ENCODE peak calls at places on chromosomes 16 and 17, in seven cellular contexts. U is heart left ventricle, X is neuronal stem cell, V is mesenchymal stem cell, D is colonic mucosa, H is OCI-LY7, L is hepatocyte. T is an unnamed sample. For H3K36me3, the result is how much of the 10 kb centered on the place peaks cover.

GRCh38 chr17:16975266-16975651 is 3.3 kb upstream of the TNFRSF13B start:
- DNase-seq in L (no peak), H (peak), U (no peak), D (no peak), X (no peak), V (no peak), T (no peak)

GRCh38 chr17:1979182-1979980 is 45.8 kb downstream of the RTN4RL1 start:
- DNase-seq in H (no peak), V (no peak), D (no peak), L (no peak), U (no peak), X (no peak), T (no peak)

GRCh38 chr16:50664270-50664669 is 16.8 kb downstream of the SNX20 start:
- DNase-seq in U (no peak), V (no peak), D (no peak), L (no peak), X (no peak), H (no peak), T (no peak)

GRCh38 chr17:280901-281300 is 71.7 kb downstream of the RPH3AL start:
- DNase-seq in H (no peak), X (no peak), D (peak), V (no peak), U (peak), L (no peak), T (no peak)

GRCh38 chr17:36132421-36132831 is 28.8 kb downstream of the CCL4 start:
- DNase-seq in L (no peak), V (no peak), H (no peak), X (no peak), U (no peak), D (no peak), T (no peak)

GRCh38 chr17:82849076-82849945 is 9.5 kb upstream of the ZNF750 start:
- DNase-seq in L (no peak), V (no peak), D (no peak), U (no peak), H (no peak), X (no peak), T (no peak)

GRCh38 chr17:5804226-5804625 is 219.9 kb upstream of the NLRP1 start:
- DNase-seq in H (no peak), X (no peak), L (no peak), U (no peak), V (no peak), D (no peak), T (no peak)

GRCh38 chr16:20675488-20676267 is 21.8 kb downstream of the ACSM1 start:
- DNase-seq in U (no peak), V (no peak), H (no peak), X (no peak), D (peak), L (peak), T (peak)

GRCh38 chr16:11319529-11320146 is 25.6 kb upstream of the RMI2 start:
- DNase-seq in D (no peak), L (no peak), H (peak), X (no peak), V (no peak), U (no peak), T (no peak)

GRCh38 chr16:86986809-86987487 is 330.2 kb downstream of the C16orf95 start:
- DNase-seq in D (no peak), X (no peak), U (no peak), H (no peak), L (no peak), V (no peak), T (no peak)

GRCh38 chr17:68832140-68832871 is 122.9 kb downstream of the ABCA8 start:
- DNase-seq in L (no peak), X (no peak), D (peak), U (peak), H (no peak), V (no peak), T (no peak)

GRCh38 chr17:44881145-44881544 is 18.1 kb downstream of the EFTUD2 start:
- DNase-seq in H (no peak), V (no peak), L (no peak), D (no peak), X (no peak), U (no peak), T (no peak)

GRCh38 chr17:44872131-44872768 is 24.6 kb downstream of the HIGD1B start:
- DNase-seq in X (no peak), D (no peak), H (no peak), L (no peak), U (no peak), V (no peak), T (no peak)

GRCh38 chr17:44878627-44879221 is 20.5 kb downstream of the EFTUD2 start:
- DNase-seq in U (no peak), X (no peak), H (peak), V (peak), D (peak), L (peak), T (peak)

GRCh38 chr17:44875761-44876160 is 23.5 kb downstream of the EFTUD2 start:
- DNase-seq in V (no peak), U (no peak), X (no peak), H (no peak), D (no peak), L (no peak), T (no peak)

DNA sequence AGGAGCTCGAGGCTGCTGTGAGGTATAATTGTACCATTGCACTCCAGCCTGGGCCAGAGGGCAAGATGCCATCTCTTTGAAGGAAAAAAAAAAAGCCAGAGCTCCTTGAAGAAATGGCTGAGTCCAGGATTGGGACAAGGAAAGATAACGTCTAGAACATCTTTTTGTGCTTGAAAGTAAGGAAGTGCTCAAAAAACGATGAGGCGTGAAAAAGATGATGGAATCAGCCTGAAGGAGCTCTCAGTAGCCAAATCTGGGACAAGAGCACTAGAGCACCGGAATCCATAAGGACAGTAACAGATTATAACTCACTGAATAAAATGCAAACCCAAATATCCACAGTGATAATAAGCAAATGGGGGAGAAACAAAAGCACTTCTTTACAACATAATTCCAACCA is 22.1 kb downstream of the EFTUD2 start:
- DNase-seq in V (no peak), D (no peak), H (no peak), U (no peak), X (no peak), L (no peak), T (no peak)
- H3K36me3 ChIP-seq in V (half or more), D (under half), H (half or more), U (under half), X (half or more), L (under half), T (half or more)

DNA sequence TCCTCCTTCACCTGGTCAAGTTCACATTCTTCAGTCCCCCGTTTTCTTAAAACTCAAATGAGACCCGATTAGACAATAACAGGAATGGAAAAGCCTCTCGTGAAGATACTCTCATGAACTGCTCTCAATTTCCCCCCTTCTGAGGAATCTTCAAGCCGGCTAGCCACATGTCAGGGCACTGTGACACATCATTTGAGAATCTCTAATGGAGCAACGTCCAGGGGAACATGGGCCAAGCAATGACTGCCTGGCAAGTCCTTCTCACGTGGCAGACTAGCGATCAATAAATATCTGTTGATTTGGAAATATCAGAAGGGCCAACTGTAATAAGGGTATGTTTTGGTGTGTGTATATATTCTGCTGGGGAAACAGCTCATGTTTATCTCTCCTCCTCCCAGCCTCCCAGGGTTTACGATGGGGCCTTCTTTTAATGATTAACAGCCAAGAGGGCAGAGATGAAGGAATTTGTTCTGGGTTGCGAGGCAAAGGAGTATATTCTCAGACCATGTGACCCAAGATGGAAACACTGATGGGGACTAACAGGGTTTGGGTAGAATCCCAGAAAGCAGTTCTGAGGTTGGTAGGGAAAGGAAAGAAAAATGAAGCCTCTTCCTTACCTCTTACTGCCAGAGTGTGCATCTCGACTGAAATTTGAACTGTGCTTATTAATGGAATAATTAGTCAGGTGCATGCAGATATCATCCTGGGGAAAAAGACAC is 21.4 kb downstream of the TTLL6 start:
- DNase-seq in X (no peak), D (peak), H (no peak), V (peak), L (peak), U (no peak), T (no peak)
- H3K27ac ChIP-seq in X (no peak), D (peak), H (no peak), V (peak), L (peak), U (no peak), T (no peak)

DNA sequence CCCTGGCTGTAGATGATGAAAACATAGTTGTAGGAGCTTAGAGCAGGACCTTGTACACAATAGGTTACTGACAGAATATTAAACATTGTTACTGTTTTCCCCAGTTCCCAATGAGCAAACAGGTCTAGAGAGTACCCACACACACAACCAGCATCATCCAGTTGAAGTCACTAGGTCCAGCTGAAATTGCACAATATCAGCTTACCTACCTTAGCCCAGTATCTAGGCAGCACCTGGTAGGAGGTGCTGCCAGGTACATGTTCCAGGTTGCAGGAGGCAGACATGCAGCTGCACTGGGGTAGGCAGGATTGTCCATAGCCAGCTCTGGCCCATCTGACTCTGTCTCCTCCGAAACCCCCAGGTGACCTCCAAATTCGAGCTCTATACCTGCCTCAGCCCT is 1.5 kb upstream of the SYCE1L start:
- DNase-seq in V (no peak), U (no peak), H (no peak), D (no peak), L (no peak), X (no peak), T (no peak)
- H3K36me3 ChIP-seq in V (half or more), U (under half), H (half or more), D (under half), L (under half), X (half or more), T (half or more)

GRCh38 chr17:3808701-3809100 is 7.7 kb upstream of the ITGAE start:
- DNase-seq in V (no peak), D (no peak), U (no peak), H (no peak), X (no peak), L (no peak), T (no peak)
- H3K27ac ChIP-seq in V (no peak), D (no peak), U (no peak), H (no peak), X (no peak), L (no peak), T (no peak)

GRCh38 chr16:2770057-2770780 is 6.9 kb downstream of the ELOB start:
- DNase-seq in H (no peak), X (no peak), V (no peak), L (no peak), U (no peak), D (no peak), T (no peak)

GRCh38 chr16:2769100-2769529 is 8.0 kb downstream of the ELOB start:
- DNase-seq in X (no peak), V (no peak), H (no peak), D (no peak), U (no peak), L (no peak), T (no peak)

GRCh38 chr16:2770781-2771111 is 6.3 kb downstream of the ELOB start:
- DNase-seq in U (no peak), H (no peak), D (no peak), L (no peak), V (no peak), X (no peak), T (no peak)

GRCh38 chr16:2768403-2769089 is 8.5 kb downstream of the ELOB start:
- DNase-seq in X (no peak), V (no peak), H (no peak), D (no peak), U (no peak), L (no peak), T (no peak)

DNA sequence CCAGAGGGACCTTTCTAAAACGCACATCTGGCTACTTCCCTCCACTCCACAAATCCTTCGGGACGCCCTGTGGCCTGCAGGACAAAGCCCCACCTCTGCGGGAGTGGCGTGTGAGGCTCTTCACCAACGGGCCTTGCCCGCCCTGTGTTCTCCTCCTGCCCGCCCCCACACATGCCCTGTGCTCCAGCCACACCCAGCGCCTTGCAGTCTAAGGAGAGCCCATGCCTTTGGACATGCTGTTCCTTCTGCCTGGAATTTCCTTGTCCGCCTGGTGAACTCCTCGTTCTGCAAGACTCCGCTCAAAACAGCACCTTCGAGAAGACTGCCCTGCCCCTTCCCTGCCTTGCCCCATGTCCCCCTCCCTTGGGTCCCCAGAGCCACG is 7.4 kb downstream of the ELOB start:
- DNase-seq in L (no peak), U (no peak), D (peak), X (no peak), H (no peak), V (no peak), T (no peak)
- H3K36me3 ChIP-seq in L (under half), U (under half), D (under half), X (half or more), H (half or more), V (half or more), T (half or more)

GRCh38 chr17:41520821-41521521 is 2.3 kb upstream of the KRT15 start:
- DNase-seq in H (no peak), D (peak), L (peak), X (no peak), U (no peak), V (no peak), T (no peak)

GRCh38 chr17:41523225-41523593 is 4.5 kb upstream of the KRT15 start:
- DNase-seq in D (no peak), L (no peak), H (no peak), X (no peak), V (no peak), U (no peak), T (no peak)

GRCh38 chr17:41523787-41524186 is 4.3 kb downstream of the KRT19 start:
- DNase-seq in D (no peak), U (no peak), X (no peak), V (no peak), L (no peak), H (no peak), T (no peak)

GRCh38 chr17:41521574-41522261 is 3.0 kb upstream of the KRT15 start:
- DNase-seq in H (no peak), V (peak), U (no peak), D (peak), L (peak), X (no peak), T (no peak)

DNA sequence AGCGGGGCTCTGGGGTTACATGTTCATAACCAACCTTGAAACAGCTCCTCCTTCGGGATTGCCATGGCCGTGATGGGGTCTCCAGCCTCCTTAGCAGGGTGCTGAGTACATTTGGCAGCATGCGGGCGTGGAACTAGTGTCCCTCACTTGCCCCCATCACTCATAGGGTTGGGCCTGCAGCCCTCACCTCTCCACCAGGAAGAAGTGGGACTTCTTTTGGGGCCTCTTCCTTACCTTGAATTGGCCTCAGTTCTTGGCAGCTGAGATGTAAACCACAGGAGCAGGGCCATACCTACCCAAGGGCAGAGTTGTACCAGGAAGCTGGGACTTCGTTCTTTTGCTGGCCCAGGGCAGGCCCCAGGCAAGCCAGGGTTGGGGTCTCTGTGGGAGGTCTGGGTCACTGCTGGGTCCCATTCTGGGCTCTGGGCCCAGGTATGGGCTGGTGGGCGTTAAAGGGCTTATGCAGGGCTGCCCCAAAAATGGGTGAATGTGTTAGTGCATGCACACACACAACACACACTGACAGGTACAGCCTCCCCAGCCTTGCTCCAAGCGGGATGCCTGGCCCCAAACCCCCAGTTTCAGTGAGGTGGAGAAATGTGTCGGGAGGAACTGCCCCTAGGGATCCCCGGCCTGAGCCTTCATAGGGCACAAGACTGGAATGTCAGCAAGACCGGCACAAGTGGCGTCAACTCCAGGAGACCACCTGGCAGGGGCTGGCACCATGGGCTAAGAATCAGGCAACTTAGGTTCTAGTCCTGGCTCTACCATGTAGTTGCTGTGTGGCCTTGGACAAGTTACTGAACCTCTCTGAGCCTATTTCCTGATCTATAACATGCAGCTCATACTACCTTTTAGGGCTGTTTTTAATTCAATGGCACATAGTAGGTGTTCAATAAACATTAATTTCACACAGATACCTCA is 3.9 kb upstream of the KRT15 start:
- DNase-seq in L (peak), V (no peak), D (peak), H (no peak), X (no peak), U (no peak), T (no peak)
- H3K27ac ChIP-seq in L (peak), V (peak), D (peak), H (no peak), X (peak), U (no peak), T (no peak)

GRCh38 chr16:31083081-31083480 is 5.7 kb downstream of the PRSS53 start:
- DNase-seq in X (no peak), U (no peak), V (no peak), H (no peak), L (peak), D (no peak), T (no peak)

GRCh38 chr16:31083981-31084380 is 4.8 kb downstream of the PRSS53 start:
- DNase-seq in H (no peak), D (no peak), U (no peak), L (peak), X (no peak), V (no peak), T (no peak)

GRCh38 chr16:31083556-31083955 is 5.2 kb downstream of the PRSS53 start:
- DNase-seq in X (no peak), H (no peak), D (no peak), U (no peak), V (no peak), L (no peak), T (no peak)

GRCh38 chr16:31081428-31082351 is 7.1 kb downstream of the PRSS53 start:
- DNase-seq in H (no peak), V (no peak), L (peak), U (no peak), D (no peak), X (no peak), T (no peak)

DNA sequence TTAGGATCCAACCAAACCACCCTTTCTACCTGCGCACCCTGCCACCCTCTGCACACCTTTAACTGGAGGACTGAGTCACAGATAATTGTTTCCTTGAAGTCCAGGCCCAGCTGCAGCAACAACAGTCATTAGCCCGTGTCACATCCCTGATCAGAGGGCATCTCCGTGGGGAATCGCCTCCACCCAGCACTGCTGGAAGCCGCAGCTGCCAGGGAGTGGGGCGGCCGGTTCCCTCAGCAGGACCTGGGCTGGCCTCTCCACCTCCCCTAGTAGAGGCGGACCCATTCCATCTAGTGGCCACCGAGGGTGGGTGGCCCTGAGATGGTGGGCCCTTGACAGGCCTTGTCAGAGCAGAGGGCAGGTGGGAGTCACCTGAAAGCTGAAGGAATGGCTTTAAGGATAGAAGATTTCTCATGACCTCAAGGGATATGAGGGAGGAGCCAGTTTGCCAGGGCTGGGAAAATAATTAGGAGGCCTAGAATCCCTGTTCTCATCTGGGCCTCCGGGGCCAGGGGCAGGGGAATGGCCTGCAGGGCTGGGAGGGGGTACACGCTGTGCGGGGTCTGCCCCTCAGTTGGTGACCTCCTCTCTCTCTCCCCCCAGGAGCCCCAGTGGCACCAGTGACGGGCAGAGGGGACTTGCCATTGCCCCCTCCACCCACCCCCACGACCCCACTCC is 6.2 kb downstream of the PRSS53 start:
- DNase-seq in D (no peak), L (peak), H (no peak), V (no peak), U (no peak), X (no peak), T (no peak)
- H3K36me3 ChIP-seq in D (under half), L (under half), H (half or more), V (half or more), U (under half), X (half or more), T (under half)

T was measured in CD4-positive, CD25-positive, alpha-beta regulatory T cell.